ENCODE peak calls at places on chromosomes 11 and 22, in four cellular contexts. A, H, C and I are unnamed samples.

GRCh38 chr11:57425565-57426438 is 1.1 kb downstream of the SLC43A3 start:
- DNase-seq in A (no peak), H (no peak), C (no peak), I (no peak)

GRCh38 chr11:111388431-111388830 is 9.4 kb upstream of the POU2AF1 start:
- DNase-seq in A (no peak), H (no peak), C (no peak), I (no peak)

GRCh38 chr22:36966851-36967535 is 52.3 kb downstream of the TST start:
- DNase-seq in A (no peak), H (no peak), C (no peak), I (no peak)

GRCh38 chr11:113255096-113255495 is 59.3 kb upstream of the TTC12 start:
- DNase-seq in A (no peak), H (no peak), C (no peak), I (no peak)

GRCh38 chr11:92750794-92751193 is 218.7 kb upstream of the MTNR1B start:
- DNase-seq in A (no peak), H (no peak), C (no peak), I (no peak)

GRCh38 chr11:36156486-36157150 is 132.6 kb downstream of the COMMD9 start:
- DNase-seq in A (no peak), H (no peak), C (no peak), I (no peak)

GRCh38 chr22:43493297-43493696 is 81.5 kb downstream of the MPPED1 start:
- DNase-seq in A (no peak), H (no peak), C (no peak), I (no peak)

GRCh38 chr11:46198873-46199250 is 77.6 kb upstream of the PHF21A start:
- DNase-seq in A (no peak), H (no peak), C (no peak), I (no peak)

GRCh38 chr22:22810018-22810427 is 77.6 kb upstream of the IGLL5 start:
- DNase-seq in A (peak; percentile 50), H (peak; percentile 68), C (peak; percentile 100), I (peak; percentile 46)

GRCh38 chr11:128709402-128709801 is 15.5 kb downstream of the FLI1 start:
- DNase-seq in A (peak; percentile 12), H (no peak), C (no peak), I (no peak)

GRCh38 chr22:39534591-39535301 is 2.2 kb upstream of the RPS19BP1 start:
- DNase-seq in A (peak; percentile 54), H (peak; percentile 96), C (peak; percentile 72), I (peak; percentile 62)

DNA sequence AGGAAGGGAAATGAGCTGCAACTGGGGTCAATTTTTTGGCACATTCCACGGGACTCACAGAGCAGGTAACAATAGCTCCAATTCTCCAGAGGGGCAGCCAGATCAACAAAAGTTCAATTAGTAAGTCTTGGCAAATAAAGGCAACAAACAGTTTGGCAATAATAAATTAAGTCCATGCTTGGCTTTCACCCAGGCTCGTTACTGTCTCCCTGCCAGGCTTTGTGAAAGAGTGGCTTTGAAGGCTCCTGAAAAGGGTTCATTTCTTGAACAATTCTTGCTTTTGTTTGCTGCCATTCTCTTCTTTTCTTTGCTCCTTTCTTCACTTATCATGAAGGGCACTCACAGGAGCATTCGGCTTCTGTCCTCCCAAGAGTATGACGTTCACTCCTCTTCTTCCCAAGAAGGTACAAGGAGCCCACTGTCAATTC is 123.4 kb downstream of the APIP start:
- DNase-seq in A (peak; percentile 12), H (no peak), C (no peak), I (no peak)
- TF ChIP-seq HMGXB4 in A (no peak), H (no peak), C (no peak), I (no peak)

DNA sequence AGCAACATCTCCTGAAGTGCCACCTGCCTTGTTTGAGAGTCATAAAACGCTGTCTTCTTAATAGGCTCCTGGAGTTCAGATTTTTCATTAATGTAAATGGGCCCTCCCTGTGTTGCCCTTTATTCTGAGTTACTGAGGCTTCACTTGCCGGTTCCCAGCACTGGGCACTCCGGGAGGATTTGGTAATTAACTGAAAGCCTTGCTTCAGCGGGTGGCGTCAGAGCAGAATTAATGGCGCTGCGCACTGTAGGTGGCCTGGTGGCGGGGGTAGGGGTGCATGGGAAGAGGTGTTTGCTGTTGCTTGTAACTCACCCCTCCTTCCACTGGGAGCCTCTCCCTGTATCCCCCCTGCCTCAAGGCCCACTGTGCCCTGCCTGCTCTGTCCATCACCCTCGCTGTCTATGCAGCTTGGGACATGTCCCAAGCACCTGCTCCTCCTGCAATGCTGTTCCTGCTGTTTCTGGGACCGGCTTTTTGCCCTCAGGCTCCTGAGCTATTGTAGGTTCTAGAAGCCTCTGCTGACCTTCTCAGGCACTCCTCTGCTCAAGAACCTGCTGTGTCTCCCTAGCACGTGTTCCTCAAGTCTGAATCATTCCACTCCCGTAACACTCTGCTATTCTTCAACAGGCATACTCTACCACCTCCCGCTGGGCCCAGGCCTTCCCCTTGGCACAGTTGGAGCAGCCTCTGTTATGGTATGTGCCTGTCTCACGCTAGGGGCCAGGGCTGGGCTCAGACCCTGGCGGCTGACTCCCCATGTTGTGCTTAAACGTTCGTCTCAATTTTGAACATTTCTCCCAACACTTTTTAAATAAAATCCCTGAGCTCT is 24.4 kb downstream of the ARHGAP8 start:
- DNase-seq in A (no peak), H (no peak), C (no peak), I (no peak)
- TF ChIP-seq HMGXB4 in A (no peak), H (no peak), C (no peak), I (no peak)

DNA sequence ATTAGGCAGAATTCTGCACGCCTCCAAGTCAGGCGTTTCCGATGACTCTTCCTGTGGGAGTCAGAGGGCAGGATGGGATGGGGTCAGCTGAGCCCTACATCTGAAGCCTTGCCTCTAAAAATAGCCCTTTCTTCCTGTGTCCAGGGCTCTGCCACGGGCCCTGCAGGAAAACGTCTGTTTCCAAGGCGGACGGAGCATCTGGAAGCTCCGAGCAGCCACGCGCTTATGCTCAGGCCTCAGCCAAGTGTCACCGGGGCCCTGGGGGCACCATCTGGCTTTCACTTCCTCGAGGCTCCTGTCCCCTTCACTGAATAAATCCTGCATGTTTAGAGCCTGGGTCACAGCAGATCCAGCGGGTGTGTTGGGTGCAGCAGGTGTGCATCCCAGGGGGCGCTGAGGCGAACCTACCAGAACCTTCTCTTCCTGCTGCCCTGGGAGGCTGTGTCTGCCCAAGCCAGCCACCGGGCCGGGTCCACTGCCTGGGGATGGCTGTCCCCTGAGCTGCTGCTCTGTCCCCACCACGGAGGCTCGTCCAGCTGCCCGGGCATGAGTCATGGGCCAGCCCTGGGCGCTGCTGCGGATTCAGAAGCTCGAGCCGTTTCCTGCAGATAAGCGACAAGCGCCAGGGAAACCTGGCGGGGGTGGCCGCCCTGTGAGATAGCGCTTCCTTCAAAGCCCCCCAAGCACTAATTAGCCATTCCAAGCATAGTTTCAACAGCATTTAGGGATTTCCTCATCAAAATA is 32.0 kb upstream of the LINC01488 start:
- DNase-seq in A (peak; percentile 61), H (no peak), C (peak; percentile 77), I (no peak)
- TF ChIP-seq HMGXB4 in A (no peak), H (no peak), C (no peak), I (no peak)

GRCh38 chr11:65796726-65797601 is 10.1 kb downstream of the OVOL1 start:
- DNase-seq in A (no peak), H (no peak), C (no peak), I (no peak)
- TF ChIP-seq HMGXB4 in A (no peak), H (no peak), C (no peak), I (no peak)

GRCh38 chr11:108915666-108916065 is 250.8 kb downstream of the DDX10 start:
- DNase-seq in A (no peak), H (no peak), C (no peak), I (no peak)

GRCh38 chr11:108914211-108914610 is 249.3 kb downstream of the DDX10 start:
- DNase-seq in A (no peak), H (no peak), C (no peak), I (no peak)

GRCh38 chr11:108916935-108917334 is 252.1 kb downstream of the DDX10 start:
- DNase-seq in A (no peak), H (no peak), C (no peak), I (no peak)

GRCh38 chr11:108914981-108915380 is 250.1 kb downstream of the DDX10 start:
- DNase-seq in A (no peak), H (no peak), C (no peak), I (no peak)

GRCh38 chr11:108916290-108916689 is 251.4 kb downstream of the DDX10 start:
- DNase-seq in A (no peak), H (no peak), C (no peak), I (no peak)
- TF ChIP-seq HMGXB4 in A (no peak), H (no peak), C (no peak), I (no peak)

GRCh38 chr11:130786987-130787688 is 129.1 kb downstream of the SNX19 start:
- DNase-seq in A (no peak), H (no peak), C (no peak), I (no peak)
- TF ChIP-seq HMGXB4 in A (no peak), H (no peak), C (no peak), I (no peak)

DNA sequence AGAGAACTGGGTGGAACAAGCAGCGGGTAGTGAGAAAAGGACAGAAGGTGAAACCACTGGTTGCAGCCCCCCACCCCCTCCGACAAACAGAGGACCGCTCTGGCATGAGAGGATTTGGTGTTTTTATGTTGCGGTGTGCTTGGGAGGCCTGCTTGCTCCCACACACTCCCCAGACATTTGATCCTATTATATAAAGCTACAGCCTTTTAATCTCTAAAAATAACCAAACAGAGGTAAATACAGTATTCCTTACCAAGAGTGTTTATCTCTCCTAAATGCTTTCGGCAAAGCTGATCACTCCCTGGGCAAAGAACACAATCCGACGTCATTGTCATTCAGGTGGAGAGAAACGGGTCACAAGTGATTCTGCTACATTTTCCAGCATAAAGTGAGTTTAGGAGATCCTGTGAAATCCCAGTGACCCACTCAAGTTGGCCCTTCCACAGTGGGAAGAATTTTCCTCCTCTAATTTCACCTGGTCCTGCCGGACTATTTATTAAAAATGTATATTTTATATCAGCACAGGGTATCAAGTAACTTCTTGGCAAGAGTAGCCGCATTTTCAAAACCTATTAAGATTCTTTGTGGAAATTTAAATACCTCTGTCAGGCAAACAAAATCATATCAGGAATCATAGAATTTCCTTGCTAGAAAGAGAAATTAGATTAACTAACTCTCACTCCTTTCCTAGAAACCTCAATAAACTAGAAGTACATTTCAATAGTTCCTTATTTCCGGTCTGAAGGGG is 9.9 kb downstream of the MN1 start:
- DNase-seq in A (no peak), H (no peak), C (no peak), I (no peak)
- TF ChIP-seq HMGXB4 in A (no peak), H (no peak), C (no peak), I (no peak)

GRCh38 chr22:49917997-49918910 is at the start of the genes ALG12 and CRELD2:
- DNase-seq in A (peak; percentile 91), H (peak; percentile 98), C (peak; percentile 96), I (peak; percentile 94)
- TF ChIP-seq HMGXB4 in A (peak; percentile 60), H (peak; percentile 84), C (no peak), I (no peak)

DNA sequence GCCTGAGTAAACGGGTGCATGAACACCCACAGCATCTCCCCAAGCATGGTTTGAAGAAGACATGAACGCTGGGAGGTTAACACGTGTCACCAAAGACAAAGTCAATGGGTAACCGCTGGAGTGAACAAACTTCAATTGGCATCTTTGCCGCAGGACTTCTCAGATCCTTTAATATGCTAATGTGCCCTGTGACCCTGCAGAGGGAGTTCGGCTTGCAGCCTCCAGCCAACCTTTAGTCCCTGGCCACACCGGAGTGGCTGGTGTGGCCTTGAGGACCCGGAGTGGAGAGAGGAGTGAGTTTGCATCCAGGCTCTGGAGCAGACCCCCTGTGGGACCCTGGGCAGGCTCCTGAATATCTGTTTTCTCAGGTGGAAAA is 57.0 kb downstream of the FLRT1 start:
- DNase-seq in A (peak; percentile 39), H (no peak), C (no peak), I (no peak)
- TF ChIP-seq HMGXB4 in A (no peak), H (no peak), C (no peak), I (no peak)